ENCODE peak calls at places on chromosomes 12 and 14, in five cellular contexts. One of them, this sample, is unnamed.

GRCh38 chr12:27428466-27428865 is 18.1 kb upstream of the SMCO2 start:
- DNase-seq in foreskin keratinocyte: no peak
- DNase-seq in substantia nigra: no peak
- DNase-seq in brain microvascular endothelial cell: no peak
- DNase-seq in uterus: no peak
- DNase-seq in this sample: no peak

GRCh38 chr14:61257469-61258057 is 23.6 kb downstream of the TMEM30B start:
- DNase-seq in foreskin keratinocyte: no peak
- DNase-seq in substantia nigra: no peak
- DNase-seq in brain microvascular endothelial cell: no peak
- DNase-seq in uterus: no peak
- DNase-seq in this sample: no peak

GRCh38 chr12:45232771-45233372 is 17.0 kb downstream of the ANO6 start:
- DNase-seq in foreskin keratinocyte: peak
- DNase-seq in substantia nigra: no peak
- DNase-seq in brain microvascular endothelial cell: peak
- DNase-seq in uterus: peak
- DNase-seq in this sample: no peak

GRCh38 chr14:63478437-63478852 is 64.7 kb downstream of the PPP2R5E start:
- DNase-seq in foreskin keratinocyte: no peak
- DNase-seq in substantia nigra: no peak
- DNase-seq in brain microvascular endothelial cell: no peak
- DNase-seq in uterus: no peak
- DNase-seq in this sample: no peak

GRCh38 chr14:100104523-100105300 is 39.5 kb downstream of the EVL start:
- DNase-seq in foreskin keratinocyte: no peak
- DNase-seq in substantia nigra: no peak
- DNase-seq in brain microvascular endothelial cell: peak
- DNase-seq in uterus: no peak
- DNase-seq in this sample: no peak

GRCh38 chr12:62468394-62468793 is 1.8 kb downstream of the MON2 start:
- DNase-seq in foreskin keratinocyte: no peak
- DNase-seq in substantia nigra: no peak
- DNase-seq in brain microvascular endothelial cell: no peak
- DNase-seq in uterus: no peak
- DNase-seq in this sample: no peak

GRCh38 chr12:97425802-97426484 is 36.7 kb upstream of the RMST start:
- DNase-seq in foreskin keratinocyte: no peak
- DNase-seq in substantia nigra: no peak
- DNase-seq in brain microvascular endothelial cell: no peak
- DNase-seq in uterus: no peak
- DNase-seq in this sample: no peak

GRCh38 chr12:53578783-53579182 is 47.4 kb downstream of the ATF7 start:
- DNase-seq in foreskin keratinocyte: no peak
- DNase-seq in substantia nigra: no peak
- DNase-seq in brain microvascular endothelial cell: no peak
- DNase-seq in uterus: no peak
- DNase-seq in this sample: no peak

GRCh38 chr12:2298556-2299195 is 245.9 kb downstream of the CACNA1C start:
- DNase-seq in foreskin keratinocyte: no peak
- DNase-seq in substantia nigra: no peak
- DNase-seq in brain microvascular endothelial cell: no peak
- DNase-seq in uterus: no peak
- DNase-seq in this sample: no peak

GRCh38 chr12:110733089-110733715 is 9.5 kb downstream of the PPP1CC start:
- DNase-seq in foreskin keratinocyte: no peak
- DNase-seq in substantia nigra: no peak
- DNase-seq in brain microvascular endothelial cell: peak
- DNase-seq in uterus: no peak
- DNase-seq in this sample: no peak

GRCh38 chr12:94994312-94994711 is 9.2 kb downstream of the NDUFA12 start:
- DNase-seq in foreskin keratinocyte: peak
- DNase-seq in substantia nigra: no peak
- DNase-seq in brain microvascular endothelial cell: peak
- DNase-seq in uterus: no peak
- DNase-seq in this sample: no peak

GRCh38 chr12:78095623-78096022 is 264.9 kb downstream of the NAV3 start:
- DNase-seq in foreskin keratinocyte: peak
- DNase-seq in substantia nigra: no peak
- DNase-seq in brain microvascular endothelial cell: no peak
- DNase-seq in uterus: no peak
- DNase-seq in this sample: no peak

GRCh38 chr12:14691560-14691959 is 4.8 kb downstream of the GUCY2C start:
- DNase-seq in foreskin keratinocyte: no peak
- DNase-seq in substantia nigra: no peak
- DNase-seq in brain microvascular endothelial cell: no peak
- DNase-seq in uterus: peak
- DNase-seq in this sample: no peak

GRCh38 chr14:61750708-61751474 is 11.3 kb upstream of the SNAPC1 start:
- DNase-seq in foreskin keratinocyte: peak
- DNase-seq in substantia nigra: peak
- DNase-seq in brain microvascular endothelial cell: no peak
- DNase-seq in uterus: peak
- DNase-seq in this sample: peak

GRCh38 chr14:51219473-51220448 is 20.3 kb upstream of the TMX1 start:
- DNase-seq in foreskin keratinocyte: no peak
- DNase-seq in substantia nigra: no peak
- DNase-seq in brain microvascular endothelial cell: peak
- DNase-seq in uterus: peak
- DNase-seq in this sample: no peak

GRCh38 chr14:35140718-35141581 is 18.6 kb downstream of the PRORP start:
- DNase-seq in foreskin keratinocyte: no peak
- DNase-seq in substantia nigra: no peak
- DNase-seq in brain microvascular endothelial cell: no peak
- DNase-seq in uterus: no peak
- DNase-seq in this sample: no peak

GRCh38 chr12:124856132-124856841 is 7.4 kb downstream of the SCARB1 start:
- DNase-seq in foreskin keratinocyte: no peak
- DNase-seq in substantia nigra: no peak
- DNase-seq in brain microvascular endothelial cell: no peak
- DNase-seq in uterus: no peak
- DNase-seq in this sample: no peak

GRCh38 chr12:74689929-74690328 is 152.3 kb downstream of the ATXN7L3B start:
- DNase-seq in foreskin keratinocyte: no peak
- DNase-seq in substantia nigra: no peak
- DNase-seq in brain microvascular endothelial cell: no peak
- DNase-seq in uterus: no peak
- DNase-seq in this sample: no peak

GRCh38 chr12:21697829-21698630 is 40.4 kb upstream of the LDHB start:
- DNase-seq in foreskin keratinocyte: no peak
- DNase-seq in substantia nigra: no peak
- DNase-seq in brain microvascular endothelial cell: peak
- DNase-seq in uterus: no peak
- DNase-seq in this sample: no peak

GRCh38 chr12:94714378-94714777 is 64.0 kb upstream of the TMCC3 start:
- DNase-seq in foreskin keratinocyte: peak
- DNase-seq in substantia nigra: no peak
- DNase-seq in brain microvascular endothelial cell: peak
- DNase-seq in uterus: no peak
- DNase-seq in this sample: no peak

GRCh38 chr12:8493084-8493483 is 20.2 kb upstream of the CLEC4D start:
- DNase-seq in foreskin keratinocyte: no peak
- DNase-seq in substantia nigra: no peak
- DNase-seq in brain microvascular endothelial cell: no peak
- DNase-seq in uterus: no peak
- DNase-seq in this sample: no peak

GRCh38 chr14:69044296-69044695 is 65.2 kb upstream of the ACTN1 start:
- DNase-seq in foreskin keratinocyte: no peak
- DNase-seq in substantia nigra: no peak
- DNase-seq in brain microvascular endothelial cell: no peak
- DNase-seq in uterus: no peak
- DNase-seq in this sample: no peak

GRCh38 chr14:80781968-80782367 is 159.6 kb downstream of the CEP128 start:
- DNase-seq in foreskin keratinocyte: no peak
- DNase-seq in substantia nigra: no peak
- DNase-seq in brain microvascular endothelial cell: no peak
- DNase-seq in uterus: no peak
- DNase-seq in this sample: no peak

GRCh38 chr14:71467419-71467818 is 464.8 kb upstream of the RGS6 start:
- DNase-seq in foreskin keratinocyte: no peak
- DNase-seq in substantia nigra: no peak
- DNase-seq in brain microvascular endothelial cell: peak
- DNase-seq in uterus: no peak
- DNase-seq in this sample: no peak

GRCh38 chr12:42260518-42260917 is 22.5 kb upstream of the YAF2 start:
- DNase-seq in foreskin keratinocyte: no peak
- DNase-seq in substantia nigra: no peak
- DNase-seq in brain microvascular endothelial cell: no peak
- DNase-seq in uterus: no peak
- DNase-seq in this sample: no peak

GRCh38 chr14:75725481-75725880 is 64.4 kb downstream of the TTLL5 start:
- DNase-seq in foreskin keratinocyte: no peak
- DNase-seq in substantia nigra: no peak
- DNase-seq in brain microvascular endothelial cell: no peak
- DNase-seq in uterus: no peak
- DNase-seq in this sample: peak

GRCh38 chr14:39374846-39375245 is 57.4 kb downstream of the FBXO33 start:
- DNase-seq in foreskin keratinocyte: peak
- DNase-seq in substantia nigra: no peak
- DNase-seq in brain microvascular endothelial cell: no peak
- DNase-seq in uterus: no peak
- DNase-seq in this sample: no peak

GRCh38 chr14:91009501-91010152 is 50.8 kb downstream of the RPS6KA5 start:
- DNase-seq in foreskin keratinocyte: no peak
- DNase-seq in substantia nigra: no peak
- DNase-seq in brain microvascular endothelial cell: no peak
- DNase-seq in uterus: no peak
- DNase-seq in this sample: no peak

GRCh38 chr14:101372894-101373640 is 188.2 kb upstream of the DIO3 start:
- DNase-seq in foreskin keratinocyte: no peak
- DNase-seq in substantia nigra: no peak
- DNase-seq in brain microvascular endothelial cell: no peak
- DNase-seq in uterus: no peak
- DNase-seq in this sample: no peak

GRCh38 chr12:96400631-96401060 is 407 bp upstream of the CDK17 start:
- DNase-seq in foreskin keratinocyte: peak
- DNase-seq in substantia nigra: no peak
- DNase-seq in brain microvascular endothelial cell: peak
- DNase-seq in uterus: no peak
- DNase-seq in this sample: no peak

GRCh38 chr12:53052419-53053222 is 2.8 kb downstream of the TNS2 start:
- DNase-seq in foreskin keratinocyte: no peak
- DNase-seq in substantia nigra: peak
- DNase-seq in brain microvascular endothelial cell: peak
- DNase-seq in uterus: peak
- DNase-seq in this sample: peak

GRCh38 chr12:69332815-69333358 is 15.3 kb upstream of the LYZ start:
- DNase-seq in foreskin keratinocyte: no peak
- DNase-seq in substantia nigra: no peak
- DNase-seq in brain microvascular endothelial cell: no peak
- DNase-seq in uterus: no peak
- DNase-seq in this sample: no peak

GRCh38 chr12:109500406-109501185 is 23.2 kb downstream of the UBE3B start:
- DNase-seq in foreskin keratinocyte: no peak
- DNase-seq in substantia nigra: no peak
- DNase-seq in brain microvascular endothelial cell: no peak
- DNase-seq in uterus: no peak
- DNase-seq in this sample: no peak
- H3K27ac ChIP-seq in foreskin keratinocyte: no peak
- H3K27ac ChIP-seq in substantia nigra: no peak
- H3K27ac ChIP-seq in brain microvascular endothelial cell: no peak
- H3K27ac ChIP-seq in uterus: no peak
- H3K27ac ChIP-seq in this sample: no peak

GRCh38 chr12:108712925-108713203 is 18.5 kb downstream of the CORO1C start:
- DNase-seq in foreskin keratinocyte: no peak
- DNase-seq in substantia nigra: no peak
- DNase-seq in brain microvascular endothelial cell: no peak
- DNase-seq in uterus: no peak
- DNase-seq in this sample: no peak
- H3K27ac ChIP-seq in foreskin keratinocyte: no peak
- H3K27ac ChIP-seq in substantia nigra: no peak
- H3K27ac ChIP-seq in brain microvascular endothelial cell: no peak
- H3K27ac ChIP-seq in uterus: peak
- H3K27ac ChIP-seq in this sample: no peak

GRCh38 chr12:65916991-65917676 is 92.9 kb downstream of the HMGA2 start:
- DNase-seq in foreskin keratinocyte: no peak
- DNase-seq in substantia nigra: no peak
- DNase-seq in brain microvascular endothelial cell: no peak
- DNase-seq in uterus: no peak
- DNase-seq in this sample: no peak
- H3K27ac ChIP-seq in foreskin keratinocyte: no peak
- H3K27ac ChIP-seq in substantia nigra: no peak
- H3K27ac ChIP-seq in brain microvascular endothelial cell: peak
- H3K27ac ChIP-seq in uterus: no peak
- H3K27ac ChIP-seq in this sample: no peak

DNA sequence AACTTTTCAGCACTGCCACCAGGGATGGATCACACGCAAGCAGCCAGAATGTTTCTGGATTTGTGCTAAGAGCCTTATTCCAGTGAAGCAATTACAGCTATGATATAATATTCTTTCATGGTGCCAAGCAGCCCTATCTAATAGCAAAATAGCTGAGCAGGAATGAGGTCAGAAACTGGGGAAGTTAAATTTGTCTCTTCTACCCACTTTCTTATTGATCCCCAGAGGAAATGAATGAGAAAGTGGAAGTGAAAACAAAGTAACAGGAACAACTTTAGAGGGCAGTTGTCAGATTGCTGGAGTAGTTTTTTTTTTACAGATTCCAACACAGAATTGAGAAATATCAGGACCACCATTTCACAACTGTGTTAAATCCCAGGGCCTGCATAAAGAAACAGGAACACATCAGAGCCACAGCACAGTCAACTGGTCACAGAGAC is 44.8 kb downstream of the GCH1 start:
- DNase-seq in foreskin keratinocyte: no peak
- DNase-seq in substantia nigra: no peak
- DNase-seq in brain microvascular endothelial cell: no peak
- DNase-seq in uterus: no peak
- DNase-seq in this sample: no peak
- H3K27ac ChIP-seq in foreskin keratinocyte: no peak
- H3K27ac ChIP-seq in substantia nigra: no peak
- H3K27ac ChIP-seq in brain microvascular endothelial cell: no peak
- H3K27ac ChIP-seq in uterus: no peak
- H3K27ac ChIP-seq in this sample: no peak

GRCh38 chr12:4034926-4035325 is 161.7 kb upstream of the PARP11 start:
- DNase-seq in foreskin keratinocyte: no peak
- DNase-seq in substantia nigra: no peak
- DNase-seq in brain microvascular endothelial cell: no peak
- DNase-seq in uterus: no peak
- DNase-seq in this sample: no peak
- H3K27ac ChIP-seq in foreskin keratinocyte: no peak
- H3K27ac ChIP-seq in substantia nigra: no peak
- H3K27ac ChIP-seq in brain microvascular endothelial cell: no peak
- H3K27ac ChIP-seq in uterus: no peak
- H3K27ac ChIP-seq in this sample: no peak

GRCh38 chr12:106149096-106149784 is 10.5 kb upstream of the NUAK1 start:
- DNase-seq in foreskin keratinocyte: no peak
- DNase-seq in substantia nigra: no peak
- DNase-seq in brain microvascular endothelial cell: no peak
- DNase-seq in uterus: no peak
- DNase-seq in this sample: no peak
- H3K27ac ChIP-seq in foreskin keratinocyte: no peak
- H3K27ac ChIP-seq in substantia nigra: no peak
- H3K27ac ChIP-seq in brain microvascular endothelial cell: no peak
- H3K27ac ChIP-seq in uterus: no peak
- H3K27ac ChIP-seq in this sample: peak